ENCODE peak calls at places on chromosome 1, in four cellular contexts. One of them, this sample, is unnamed.

GRCh38 chr1:160874935-160875334 is 10.0 kb downstream of the ITLN1 start:
- DNase-seq in endodermal cell: no peak
- DNase-seq in lower leg skin: no peak
- DNase-seq in pancreas: no peak
- DNase-seq in this sample: no peak

GRCh38 chr1:59897165-59897564 is 29.4 kb downstream of the CYP2J2 start:
- DNase-seq in endodermal cell: no peak
- DNase-seq in lower leg skin: no peak
- DNase-seq in pancreas: no peak
- DNase-seq in this sample: no peak

GRCh38 chr1:9753121-9753531 is 70.6 kb downstream of the CLSTN1 start:
- DNase-seq in endodermal cell: no peak
- DNase-seq in lower leg skin: no peak
- DNase-seq in pancreas: no peak
- DNase-seq in this sample: peak; percentile 19

GRCh38 chr1:906532-907420 is 16.9 kb upstream of the SAMD11 start:
- DNase-seq in endodermal cell: peak; percentile 65
- DNase-seq in lower leg skin: peak; percentile 85
- DNase-seq in pancreas: peak; percentile 16
- DNase-seq in this sample: no peak

GRCh38 chr1:209674957-209675566 is at the start of gene G0S2:
- DNase-seq in endodermal cell: peak; percentile 82
- DNase-seq in lower leg skin: peak; percentile 89
- DNase-seq in pancreas: peak; percentile 91
- DNase-seq in this sample: no peak

GRCh38 chr1:40898434-40898900 is 36.3 kb upstream of the CITED4 start:
- DNase-seq in endodermal cell: no peak
- DNase-seq in lower leg skin: no peak
- DNase-seq in pancreas: peak; percentile 54
- DNase-seq in this sample: peak; percentile 26

GRCh38 chr1:18646776-18647410 is 16.2 kb downstream of the PAX7 start:
- DNase-seq in endodermal cell: peak; percentile 82
- DNase-seq in lower leg skin: no peak
- DNase-seq in pancreas: no peak
- DNase-seq in this sample: no peak

GRCh38 chr1:209430107-209430506 is 153.4 kb upstream of the CAMK1G start:
- DNase-seq in endodermal cell: no peak
- DNase-seq in lower leg skin: no peak
- DNase-seq in pancreas: no peak
- DNase-seq in this sample: no peak

GRCh38 chr1:74937176-74937575 is 197.0 kb upstream of the LHX8 start:
- DNase-seq in endodermal cell: no peak
- DNase-seq in lower leg skin: no peak
- DNase-seq in pancreas: no peak
- DNase-seq in this sample: no peak

GRCh38 chr1:213014642-213015041 is 1.0 kb downstream of the ANGEL2 start:
- DNase-seq in endodermal cell: no peak
- DNase-seq in lower leg skin: no peak
- DNase-seq in pancreas: no peak
- DNase-seq in this sample: peak; percentile 7

GRCh38 chr1:19903621-19904020 is 19.8 kb downstream of the PLA2G2E start:
- DNase-seq in endodermal cell: no peak
- DNase-seq in lower leg skin: no peak
- DNase-seq in pancreas: no peak
- DNase-seq in this sample: no peak

GRCh38 chr1:43552813-43553212 is 22.1 kb downstream of the PTPRF start:
- DNase-seq in endodermal cell: no peak
- DNase-seq in lower leg skin: no peak
- DNase-seq in pancreas: peak; percentile 84
- DNase-seq in this sample: no peak

GRCh38 chr1:231806623-231807470 is 180.3 kb downstream of the DISC1 start:
- DNase-seq in endodermal cell: peak; percentile 94
- DNase-seq in lower leg skin: no peak
- DNase-seq in pancreas: peak; percentile 33
- DNase-seq in this sample: no peak

GRCh38 chr1:78301141-78301540 is 189.6 kb upstream of the PTGFR start:
- DNase-seq in endodermal cell: no peak
- DNase-seq in lower leg skin: no peak
- DNase-seq in pancreas: no peak
- DNase-seq in this sample: no peak

GRCh38 chr1:214581785-214582184 is 21.2 kb upstream of the CENPF start:
- DNase-seq in endodermal cell: peak; percentile 59
- DNase-seq in lower leg skin: no peak
- DNase-seq in pancreas: no peak
- DNase-seq in this sample: no peak

GRCh38 chr1:54989473-54989872 is 9.0 kb downstream of the TMEM61 start:
- DNase-seq in endodermal cell: no peak
- DNase-seq in lower leg skin: no peak
- DNase-seq in pancreas: peak; percentile 59
- DNase-seq in this sample: no peak

GRCh38 chr1:169100208-169100882 is 6.1 kb upstream of the ATP1B1 start:
- DNase-seq in endodermal cell: no peak
- DNase-seq in lower leg skin: no peak
- DNase-seq in pancreas: no peak
- DNase-seq in this sample: peak; percentile 80

GRCh38 chr1:83512371-83513004 is 486.4 kb downstream of the TTLL7 start:
- DNase-seq in endodermal cell: no peak
- DNase-seq in lower leg skin: no peak
- DNase-seq in pancreas: no peak
- DNase-seq in this sample: no peak

GRCh38 chr1:89523597-89524368 is 846 bp upstream of the LRRC8B start:
- DNase-seq in endodermal cell: peak; percentile 80
- DNase-seq in lower leg skin: no peak
- DNase-seq in pancreas: no peak
- DNase-seq in this sample: peak; percentile 52

GRCh38 chr1:108357802-108358201 is 92.3 kb upstream of the NBPF6 start:
- DNase-seq in endodermal cell: no peak
- DNase-seq in lower leg skin: no peak
- DNase-seq in pancreas: no peak
- DNase-seq in this sample: no peak

GRCh38 chr1:74895411-74895810 is 162.5 kb downstream of the TYW3 start:
- DNase-seq in endodermal cell: no peak
- DNase-seq in lower leg skin: no peak
- DNase-seq in pancreas: no peak
- DNase-seq in this sample: no peak

GRCh38 chr1:84442256-84442655 is 36.8 kb upstream of the RPF1 start:
- DNase-seq in endodermal cell: no peak
- DNase-seq in lower leg skin: no peak
- DNase-seq in pancreas: no peak
- DNase-seq in this sample: peak; percentile 46

GRCh38 chr1:37317870-37318431 is 156.4 kb upstream of the ZC3H12A start:
- DNase-seq in endodermal cell: peak; percentile 61
- DNase-seq in lower leg skin: no peak
- DNase-seq in pancreas: no peak
- DNase-seq in this sample: no peak

GRCh38 chr1:225408249-225408648 is 19.6 kb downstream of the LBR start:
- DNase-seq in endodermal cell: peak; percentile 79
- DNase-seq in lower leg skin: no peak
- DNase-seq in pancreas: no peak
- DNase-seq in this sample: no peak

GRCh38 chr1:79549191-79549590 is 542.7 kb upstream of the ADGRL4 start:
- DNase-seq in endodermal cell: no peak
- DNase-seq in lower leg skin: no peak
- DNase-seq in pancreas: no peak
- DNase-seq in this sample: no peak

GRCh38 chr1:25360596-25361581 is 22.8 kb downstream of the TMEM50A start:
- DNase-seq in endodermal cell: no peak
- DNase-seq in lower leg skin: no peak
- DNase-seq in pancreas: no peak
- DNase-seq in this sample: no peak

GRCh38 chr1:10705953-10706352 is 90.5 kb downstream of the CASZ1 start:
- DNase-seq in endodermal cell: no peak
- DNase-seq in lower leg skin: no peak
- DNase-seq in pancreas: no peak
- DNase-seq in this sample: no peak

GRCh38 chr1:44078087-44078486 is 40.5 kb upstream of the KLF17 start:
- DNase-seq in endodermal cell: no peak
- DNase-seq in lower leg skin: no peak
- DNase-seq in pancreas: no peak
- DNase-seq in this sample: no peak

GRCh38 chr1:114153621-114154145 is at the start of gene SYT6:
- DNase-seq in endodermal cell: peak; percentile 76
- DNase-seq in lower leg skin: peak; percentile 65
- DNase-seq in pancreas: no peak
- DNase-seq in this sample: no peak

GRCh38 chr1:183124259-183124658 is 61.8 kb upstream of the LAMC2 start:
- DNase-seq in endodermal cell: no peak
- DNase-seq in lower leg skin: no peak
- DNase-seq in pancreas: no peak
- DNase-seq in this sample: no peak

GRCh38 chr1:54497338-54497737 is 50.7 kb upstream of the ACOT11 start:
- DNase-seq in endodermal cell: no peak
- DNase-seq in lower leg skin: no peak
- DNase-seq in pancreas: no peak
- DNase-seq in this sample: no peak

GRCh38 chr1:228150458-228151169 is 884 bp downstream of the GJC2 start:
- DNase-seq in endodermal cell: peak; percentile 45
- DNase-seq in lower leg skin: peak; percentile 91
- DNase-seq in pancreas: no peak
- DNase-seq in this sample: no peak
- TF ChIP-seq CTCF in endodermal cell: no peak
- TF ChIP-seq CTCF in lower leg skin: no peak
- TF ChIP-seq CTCF in pancreas: no peak
- TF ChIP-seq CTCF in this sample: no peak

GRCh38 chr1:203273869-203274602 is 31.3 kb upstream of the BTG2 start:
- DNase-seq in endodermal cell: no peak
- DNase-seq in lower leg skin: peak; percentile 91
- DNase-seq in pancreas: peak; percentile 56
- DNase-seq in this sample: no peak

GRCh38 chr1:203271962-203272632 is 33.2 kb upstream of the BTG2 start:
- DNase-seq in endodermal cell: peak; percentile 36
- DNase-seq in lower leg skin: peak; percentile 84
- DNase-seq in pancreas: no peak
- DNase-seq in this sample: peak; percentile 39

GRCh38 chr1:203273206-203273868 is 32.0 kb upstream of the BTG2 start:
- DNase-seq in endodermal cell: peak; percentile 95
- DNase-seq in lower leg skin: peak; percentile 97
- DNase-seq in pancreas: peak; percentile 87
- DNase-seq in this sample: peak; percentile 57

GRCh38 chr1:203271018-203271743 is 34.1 kb upstream of the BTG2 start:
- DNase-seq in endodermal cell: peak; percentile 83
- DNase-seq in lower leg skin: peak; percentile 92
- DNase-seq in pancreas: peak; percentile 78
- DNase-seq in this sample: peak; percentile 37

GRCh38 chr1:203272633-203273205 is 32.6 kb upstream of the BTG2 start:
- DNase-seq in endodermal cell: no peak
- DNase-seq in lower leg skin: no peak
- DNase-seq in pancreas: no peak
- DNase-seq in this sample: no peak
- H3K4me3 ChIP-seq in endodermal cell: no peak overlapping the region
- H3K4me3 ChIP-seq in lower leg skin: no peak overlapping the region
- H3K4me3 ChIP-seq in pancreas: peak overlapping the region; percentile 40
- H3K4me3 ChIP-seq in this sample: no peak overlapping the region

GRCh38 chr1:179293340-179294327 is at the start of gene SOAT1:
- DNase-seq in endodermal cell: peak; percentile 98
- DNase-seq in lower leg skin: peak; percentile 99
- DNase-seq in pancreas: peak; percentile 95
- DNase-seq in this sample: peak; percentile 70
- TF ChIP-seq CTCF in endodermal cell: peak; percentile 51
- TF ChIP-seq CTCF in lower leg skin: no peak
- TF ChIP-seq CTCF in pancreas: no peak
- TF ChIP-seq CTCF in this sample: no peak

DNA sequence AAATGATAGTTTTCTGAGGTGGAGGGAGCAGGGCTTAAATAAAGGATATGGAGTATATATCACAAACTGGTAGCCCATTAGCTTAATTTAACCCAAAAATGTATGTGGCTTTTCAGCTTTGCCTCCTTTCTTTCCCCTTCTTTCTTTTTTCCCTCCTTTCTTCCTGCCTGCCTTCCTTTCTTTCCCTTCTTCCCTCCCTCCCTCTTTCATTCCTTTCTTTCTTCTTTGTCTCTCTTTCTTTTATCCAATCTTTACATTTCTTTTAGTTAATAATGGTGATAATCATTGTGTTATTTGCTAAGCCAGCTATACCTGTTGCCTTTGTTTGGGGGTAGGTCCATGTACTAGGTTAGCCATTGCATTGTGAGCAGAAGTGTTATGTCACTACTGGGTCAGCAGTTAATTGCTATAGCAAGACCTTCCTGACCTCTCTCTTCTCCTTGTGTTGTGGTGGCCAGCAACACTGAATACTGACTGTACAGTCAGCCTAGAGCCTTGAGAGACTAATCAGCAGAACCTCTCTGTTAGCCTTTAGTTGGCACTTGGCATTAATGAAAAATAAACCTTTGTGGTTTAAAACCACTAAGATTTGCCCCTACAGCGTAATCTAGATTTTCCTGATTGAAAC is 5.1 kb downstream of the GORAB start:
- DNase-seq in endodermal cell: no peak
- DNase-seq in lower leg skin: no peak
- DNase-seq in pancreas: no peak
- DNase-seq in this sample: no peak
- H3K4me3 ChIP-seq in endodermal cell: no peak overlapping the region
- H3K4me3 ChIP-seq in lower leg skin: no peak overlapping the region
- H3K4me3 ChIP-seq in pancreas: no peak overlapping the region
- H3K4me3 ChIP-seq in this sample: no peak overlapping the region

GRCh38 chr1:205494119-205494518 is 10.3 kb upstream of the CDK18 start:
- DNase-seq in endodermal cell: no peak
- DNase-seq in lower leg skin: no peak
- DNase-seq in pancreas: no peak
- DNase-seq in this sample: no peak
- TF ChIP-seq CTCF in endodermal cell: peak; percentile 29
- TF ChIP-seq CTCF in lower leg skin: no peak
- TF ChIP-seq CTCF in pancreas: no peak
- TF ChIP-seq CTCF in this sample: no peak

DNA sequence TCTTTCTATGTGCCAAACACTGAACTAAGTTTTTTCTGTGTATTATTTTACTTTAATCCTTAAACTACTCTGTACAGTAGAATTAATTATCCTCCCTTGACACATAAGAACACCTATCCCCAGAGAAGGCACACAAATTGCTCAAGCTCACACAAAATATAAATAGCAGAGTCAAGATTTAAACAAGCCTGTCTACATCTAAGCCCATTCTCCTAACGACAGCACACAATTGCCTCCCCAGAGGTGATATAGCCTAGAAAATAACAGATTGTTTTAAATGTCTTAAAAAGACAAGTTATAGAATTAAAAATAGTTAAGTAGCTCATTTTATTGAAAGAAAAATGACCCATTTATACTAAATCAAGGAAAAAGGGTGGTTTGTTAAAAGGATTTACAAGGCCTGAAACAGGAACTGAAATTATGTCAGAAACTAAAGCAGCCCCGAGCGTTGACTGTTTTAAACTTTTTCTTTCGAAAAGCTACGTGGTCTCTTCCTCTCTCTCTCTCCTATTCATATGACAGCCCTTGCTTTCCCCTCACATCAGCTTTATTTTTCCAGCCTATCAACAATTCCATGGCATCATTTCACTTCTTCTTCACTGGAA is 30.5 kb downstream of the TNFSF18 start:
- DNase-seq in endodermal cell: no peak
- DNase-seq in lower leg skin: no peak
- DNase-seq in pancreas: no peak
- DNase-seq in this sample: no peak
- H3K4me3 ChIP-seq in endodermal cell: no peak overlapping the region
- H3K4me3 ChIP-seq in lower leg skin: no peak overlapping the region
- H3K4me3 ChIP-seq in pancreas: no peak overlapping the region
- H3K4me3 ChIP-seq in this sample: no peak overlapping the region

GRCh38 chr1:115624859-115625258 is 16.9 kb upstream of the VANGL1 start:
- DNase-seq in endodermal cell: peak; percentile 66
- DNase-seq in lower leg skin: no peak
- DNase-seq in pancreas: no peak
- DNase-seq in this sample: no peak
- TF ChIP-seq CTCF in endodermal cell: peak; percentile 55
- TF ChIP-seq CTCF in lower leg skin: no peak
- TF ChIP-seq CTCF in pancreas: no peak
- TF ChIP-seq CTCF in this sample: peak; percentile 27

This sample was measured in retinal pigment epithelial cell.